ENCODE peak calls at places on chromosomes 13 and 19, in five cellular contexts. One of them, this sample, is unnamed.

GRCh38 chr13:66266761-66267160 is 963.4 kb downstream of the PCDH9 start:
- DNase-seq in gastrocnemius medialis: no peak
- DNase-seq in adipocyte: no peak
- DNase-seq in CD4-positive, CD25-positive, alpha-beta regulatory T cell: no peak
- DNase-seq in esophagus squamous epithelium: no peak
- DNase-seq in this sample: no peak

GRCh38 chr13:96726651-96727050 is 267.6 kb downstream of the OXGR1 start:
- DNase-seq in gastrocnemius medialis: no peak
- DNase-seq in adipocyte: no peak
- DNase-seq in CD4-positive, CD25-positive, alpha-beta regulatory T cell: no peak
- DNase-seq in esophagus squamous epithelium: no peak
- DNase-seq in this sample: no peak

GRCh38 chr13:104779311-104779710 is 1713.1 kb upstream of the SLC10A2 start:
- DNase-seq in gastrocnemius medialis: no peak
- DNase-seq in adipocyte: peak; percentile 73
- DNase-seq in CD4-positive, CD25-positive, alpha-beta regulatory T cell: no peak
- DNase-seq in esophagus squamous epithelium: no peak
- DNase-seq in this sample: no peak

GRCh38 chr13:99467764-99468163 is 33.5 kb upstream of the TM9SF2 start:
- DNase-seq in gastrocnemius medialis: no peak
- DNase-seq in adipocyte: peak; percentile 44
- DNase-seq in CD4-positive, CD25-positive, alpha-beta regulatory T cell: no peak
- DNase-seq in esophagus squamous epithelium: no peak
- DNase-seq in this sample: peak; percentile 6

GRCh38 chr13:66780814-66781213 is 449.3 kb downstream of the PCDH9 start:
- DNase-seq in gastrocnemius medialis: no peak
- DNase-seq in adipocyte: peak; percentile 63
- DNase-seq in CD4-positive, CD25-positive, alpha-beta regulatory T cell: no peak
- DNase-seq in esophagus squamous epithelium: no peak
- DNase-seq in this sample: no peak

GRCh38 chr19:41923045-41923788 is 5.0 kb downstream of the ERFL start:
- DNase-seq in gastrocnemius medialis: no peak
- DNase-seq in adipocyte: no peak
- DNase-seq in CD4-positive, CD25-positive, alpha-beta regulatory T cell: no peak
- DNase-seq in esophagus squamous epithelium: no peak
- DNase-seq in this sample: no peak

GRCh38 chr13:59088716-59089115 is 1075.0 kb downstream of the DIAPH3 start:
- DNase-seq in gastrocnemius medialis: no peak
- DNase-seq in adipocyte: peak; percentile 9
- DNase-seq in CD4-positive, CD25-positive, alpha-beta regulatory T cell: no peak
- DNase-seq in esophagus squamous epithelium: no peak
- DNase-seq in this sample: no peak

GRCh38 chr19:15245370-15246197 is 13.3 kb upstream of the EPHX3 start:
- DNase-seq in gastrocnemius medialis: no peak
- DNase-seq in adipocyte: no peak
- DNase-seq in CD4-positive, CD25-positive, alpha-beta regulatory T cell: no peak
- DNase-seq in esophagus squamous epithelium: no peak
- DNase-seq in this sample: no peak

GRCh38 chr13:25137624-25137892 is 34.5 kb downstream of the AMER2 start:
- DNase-seq in gastrocnemius medialis: no peak
- DNase-seq in adipocyte: no peak
- DNase-seq in CD4-positive, CD25-positive, alpha-beta regulatory T cell: no peak
- DNase-seq in esophagus squamous epithelium: no peak
- DNase-seq in this sample: no peak

GRCh38 chr19:2185734-2186070 is 22.0 kb downstream of the DOT1L start:
- DNase-seq in gastrocnemius medialis: no peak
- DNase-seq in adipocyte: no peak
- DNase-seq in CD4-positive, CD25-positive, alpha-beta regulatory T cell: no peak
- DNase-seq in esophagus squamous epithelium: no peak
- DNase-seq in this sample: no peak

GRCh38 chr19:54451331-54451871 is 2.4 kb downstream of the LENG8 start:
- DNase-seq in gastrocnemius medialis: no peak
- DNase-seq in adipocyte: no peak
- DNase-seq in CD4-positive, CD25-positive, alpha-beta regulatory T cell: no peak
- DNase-seq in esophagus squamous epithelium: no peak
- DNase-seq in this sample: no peak

GRCh38 chr13:113474179-113474578 is 16.3 kb downstream of the DCUN1D2 start:
- DNase-seq in gastrocnemius medialis: no peak
- DNase-seq in adipocyte: peak; percentile 21
- DNase-seq in CD4-positive, CD25-positive, alpha-beta regulatory T cell: no peak
- DNase-seq in esophagus squamous epithelium: no peak
- DNase-seq in this sample: no peak

GRCh38 chr13:50125306-50125555 is 110.0 kb downstream of the KCNRG start:
- DNase-seq in gastrocnemius medialis: no peak
- DNase-seq in adipocyte: no peak
- DNase-seq in CD4-positive, CD25-positive, alpha-beta regulatory T cell: no peak
- DNase-seq in esophagus squamous epithelium: no peak
- DNase-seq in this sample: no peak
- H3K4me1 ChIP-seq in gastrocnemius medialis: peaks cover 39% of the 10 kb centered on the region
- H3K4me1 ChIP-seq in adipocyte: peaks cover 46% of the 10 kb centered on the region
- H3K4me1 ChIP-seq in CD4-positive, CD25-positive, alpha-beta regulatory T cell: peaks cover 74% of the 10 kb centered on the region
- H3K4me1 ChIP-seq in esophagus squamous epithelium: peaks cover 20% of the 10 kb centered on the region
- H3K4me1 ChIP-seq in this sample: peaks cover 6% of the 10 kb centered on the region

GRCh38 chr19:46620716-46621115 is 4.2 kb downstream of the PTGIR start:
- DNase-seq in gastrocnemius medialis: no peak
- DNase-seq in adipocyte: peak; percentile 50
- DNase-seq in CD4-positive, CD25-positive, alpha-beta regulatory T cell: no peak
- DNase-seq in esophagus squamous epithelium: no peak
- DNase-seq in this sample: no peak

GRCh38 chr19:46623915-46624502 is 880 bp downstream of the PTGIR start:
- DNase-seq in gastrocnemius medialis: no peak
- DNase-seq in adipocyte: no peak
- DNase-seq in CD4-positive, CD25-positive, alpha-beta regulatory T cell: no peak
- DNase-seq in esophagus squamous epithelium: no peak
- DNase-seq in this sample: no peak

GRCh38 chr19:46622118-46622446 is 2.8 kb downstream of the PTGIR start:
- DNase-seq in gastrocnemius medialis: no peak
- DNase-seq in adipocyte: no peak
- DNase-seq in CD4-positive, CD25-positive, alpha-beta regulatory T cell: no peak
- DNase-seq in esophagus squamous epithelium: no peak
- DNase-seq in this sample: no peak

GRCh38 chr19:46620267-46620666 is 4.6 kb downstream of the PTGIR start:
- DNase-seq in gastrocnemius medialis: no peak
- DNase-seq in adipocyte: no peak
- DNase-seq in CD4-positive, CD25-positive, alpha-beta regulatory T cell: no peak
- DNase-seq in esophagus squamous epithelium: no peak
- DNase-seq in this sample: no peak

GRCh38 chr19:46621191-46622117 is 3.4 kb downstream of the PTGIR start:
- DNase-seq in gastrocnemius medialis: no peak
- DNase-seq in adipocyte: no peak
- DNase-seq in CD4-positive, CD25-positive, alpha-beta regulatory T cell: no peak
- DNase-seq in esophagus squamous epithelium: no peak
- DNase-seq in this sample: no peak
- H3K4me1 ChIP-seq in gastrocnemius medialis: peaks cover 38% of the 10 kb centered on the region
- H3K4me1 ChIP-seq in adipocyte: peaks cover 54% of the 10 kb centered on the region
- H3K4me1 ChIP-seq in CD4-positive, CD25-positive, alpha-beta regulatory T cell: peaks cover 72% of the 10 kb centered on the region
- H3K4me1 ChIP-seq in esophagus squamous epithelium: peaks cover 29% of the 10 kb centered on the region
- H3K4me1 ChIP-seq in this sample: no peaks in the 10 kb centered on the region

DNA sequence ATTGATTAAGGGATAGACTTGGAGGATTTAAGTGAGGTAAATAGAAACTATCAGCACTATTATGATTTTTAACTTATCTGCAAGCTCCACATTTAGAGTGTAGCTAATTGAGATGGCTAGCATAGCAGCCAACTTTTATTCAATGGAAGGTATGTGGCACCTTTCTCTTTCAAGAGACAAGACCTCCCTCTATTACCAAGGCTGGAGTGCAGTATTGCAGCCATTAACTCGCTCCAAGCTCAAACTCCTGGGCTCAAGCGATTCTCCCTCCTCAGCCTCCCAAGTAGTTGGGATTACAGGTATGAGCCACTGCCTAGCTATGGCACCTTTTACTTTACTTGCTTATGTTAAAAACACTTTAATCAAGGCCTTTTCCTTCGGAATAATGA is 8.2 kb downstream of the TPT1 start:
- DNase-seq in gastrocnemius medialis: no peak
- DNase-seq in adipocyte: no peak
- DNase-seq in CD4-positive, CD25-positive, alpha-beta regulatory T cell: no peak
- DNase-seq in esophagus squamous epithelium: no peak
- DNase-seq in this sample: no peak
- H3K4me1 ChIP-seq in gastrocnemius medialis: peaks cover 74% of the 10 kb centered on the region
- H3K4me1 ChIP-seq in adipocyte: peaks cover 88% of the 10 kb centered on the region
- H3K4me1 ChIP-seq in CD4-positive, CD25-positive, alpha-beta regulatory T cell: peaks cover 61% of the 10 kb centered on the region
- H3K4me1 ChIP-seq in esophagus squamous epithelium: peaks cover 4% of the 10 kb centered on the region
- H3K4me1 ChIP-seq in this sample: peaks cover 8% of the 10 kb centered on the region

DNA sequence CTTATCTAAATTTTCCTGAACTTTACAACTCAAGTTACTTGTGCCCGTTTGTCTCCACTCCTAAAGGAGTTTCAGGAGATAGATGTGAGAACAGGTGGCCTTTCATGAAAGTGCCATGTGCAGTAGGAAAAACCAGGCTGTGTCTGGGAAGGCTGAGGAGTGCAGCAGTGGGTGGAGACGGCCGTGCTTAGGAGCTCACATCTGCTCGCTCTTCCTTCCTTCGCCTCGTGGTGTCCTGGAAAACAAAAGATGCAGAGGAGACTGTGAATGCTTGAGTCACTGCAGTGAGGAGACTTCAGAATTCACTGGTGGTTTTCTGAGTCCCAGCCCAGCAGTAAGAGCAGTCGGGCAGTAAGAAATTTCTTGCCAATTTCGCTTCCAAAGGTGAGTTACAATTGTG is 138.4 kb upstream of the RNF113B start:
- DNase-seq in gastrocnemius medialis: no peak
- DNase-seq in adipocyte: no peak
- DNase-seq in CD4-positive, CD25-positive, alpha-beta regulatory T cell: no peak
- DNase-seq in esophagus squamous epithelium: no peak
- DNase-seq in this sample: no peak
- H3K4me1 ChIP-seq in gastrocnemius medialis: no peaks in the 10 kb centered on the region
- H3K4me1 ChIP-seq in adipocyte: no peaks in the 10 kb centered on the region
- H3K4me1 ChIP-seq in CD4-positive, CD25-positive, alpha-beta regulatory T cell: no peaks in the 10 kb centered on the region
- H3K4me1 ChIP-seq in esophagus squamous epithelium: no peaks in the 10 kb centered on the region
- H3K4me1 ChIP-seq in this sample: peaks cover 4% of the 10 kb centered on the region

DNA sequence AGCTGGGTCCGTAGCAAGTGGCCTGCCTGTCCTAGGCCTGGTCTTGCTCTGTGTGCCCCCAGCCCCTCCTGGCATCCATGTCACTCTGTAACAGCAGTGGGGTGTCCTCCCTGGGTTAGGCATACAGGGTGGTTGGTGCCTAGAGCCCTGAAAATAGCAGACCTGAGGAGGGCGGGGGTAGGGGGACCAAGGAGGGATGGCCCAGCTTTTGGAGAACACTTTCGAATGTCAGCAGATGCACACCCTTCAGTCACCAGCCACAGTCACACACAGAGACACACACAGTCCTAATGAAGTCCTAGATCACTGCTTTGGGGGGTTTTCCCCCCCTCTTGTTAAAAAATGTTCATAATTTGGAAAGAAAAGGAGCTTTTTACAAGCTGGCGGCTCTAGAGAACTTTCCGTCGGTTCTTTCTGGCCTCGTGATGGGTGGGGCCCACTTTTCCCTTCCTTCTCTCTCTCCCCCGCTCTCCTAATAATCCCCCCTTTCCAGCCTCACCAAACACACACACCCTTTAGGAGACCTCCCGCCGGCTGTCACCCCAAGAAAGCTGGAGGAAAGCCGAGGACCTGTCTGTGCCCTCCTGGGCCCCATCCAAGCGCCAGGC is 47.9 kb downstream of the LYL1 start:
- DNase-seq in gastrocnemius medialis: no peak
- DNase-seq in adipocyte: no peak
- DNase-seq in CD4-positive, CD25-positive, alpha-beta regulatory T cell: no peak
- DNase-seq in esophagus squamous epithelium: no peak
- DNase-seq in this sample: no peak
- H3K4me1 ChIP-seq in gastrocnemius medialis: peaks cover 98% of the 10 kb centered on the region
- H3K4me1 ChIP-seq in adipocyte: peaks cover 96% of the 10 kb centered on the region
- H3K4me1 ChIP-seq in CD4-positive, CD25-positive, alpha-beta regulatory T cell: no peaks in the 10 kb centered on the region
- H3K4me1 ChIP-seq in esophagus squamous epithelium: peaks cover 86% of the 10 kb centered on the region
- H3K4me1 ChIP-seq in this sample: peaks cover 2% of the 10 kb centered on the region

GRCh38 chr19:55644842-55645511 is 1.5 kb downstream of the ZNF581 start:
- DNase-seq in gastrocnemius medialis: no peak
- DNase-seq in adipocyte: no peak
- DNase-seq in CD4-positive, CD25-positive, alpha-beta regulatory T cell: no peak
- DNase-seq in esophagus squamous epithelium: no peak
- DNase-seq in this sample: no peak
- H3K4me1 ChIP-seq in gastrocnemius medialis: peaks cover 51% of the 10 kb centered on the region
- H3K4me1 ChIP-seq in adipocyte: peaks cover 48% of the 10 kb centered on the region
- H3K4me1 ChIP-seq in CD4-positive, CD25-positive, alpha-beta regulatory T cell: peaks cover 67% of the 10 kb centered on the region
- H3K4me1 ChIP-seq in esophagus squamous epithelium: peaks cover 58% of the 10 kb centered on the region
- H3K4me1 ChIP-seq in this sample: no peaks in the 10 kb centered on the region

GRCh38 chr13:75486146-75486545 is 4.2 kb upstream of the TBC1D4 start:
- DNase-seq in gastrocnemius medialis: no peak
- DNase-seq in adipocyte: no peak
- DNase-seq in CD4-positive, CD25-positive, alpha-beta regulatory T cell: no peak
- DNase-seq in esophagus squamous epithelium: no peak
- DNase-seq in this sample: no peak
- H3K4me1 ChIP-seq in gastrocnemius medialis: peaks cover 27% of the 10 kb centered on the region
- H3K4me1 ChIP-seq in adipocyte: peaks cover 23% of the 10 kb centered on the region
- H3K4me1 ChIP-seq in CD4-positive, CD25-positive, alpha-beta regulatory T cell: peaks cover 9% of the 10 kb centered on the region
- H3K4me1 ChIP-seq in esophagus squamous epithelium: no peaks in the 10 kb centered on the region
- H3K4me1 ChIP-seq in this sample: no peaks in the 10 kb centered on the region

GRCh38 chr19:34186205-34186604 is 13.9 kb downstream of the LSM14A start:
- DNase-seq in gastrocnemius medialis: no peak
- DNase-seq in adipocyte: no peak
- DNase-seq in CD4-positive, CD25-positive, alpha-beta regulatory T cell: no peak
- DNase-seq in esophagus squamous epithelium: no peak
- DNase-seq in this sample: no peak

GRCh38 chr19:34188388-34188787 is 16.1 kb downstream of the LSM14A start:
- DNase-seq in gastrocnemius medialis: no peak
- DNase-seq in adipocyte: peak; percentile 53
- DNase-seq in CD4-positive, CD25-positive, alpha-beta regulatory T cell: no peak
- DNase-seq in esophagus squamous epithelium: no peak
- DNase-seq in this sample: no peak

GRCh38 chr19:34187011-34187410 is 14.7 kb downstream of the LSM14A start:
- DNase-seq in gastrocnemius medialis: no peak
- DNase-seq in adipocyte: no peak
- DNase-seq in CD4-positive, CD25-positive, alpha-beta regulatory T cell: no peak
- DNase-seq in esophagus squamous epithelium: no peak
- DNase-seq in this sample: no peak

GRCh38 chr19:34182125-34182524 is 9.8 kb downstream of the LSM14A start:
- DNase-seq in gastrocnemius medialis: no peak
- DNase-seq in adipocyte: no peak
- DNase-seq in CD4-positive, CD25-positive, alpha-beta regulatory T cell: no peak
- DNase-seq in esophagus squamous epithelium: no peak
- DNase-seq in this sample: no peak

DNA sequence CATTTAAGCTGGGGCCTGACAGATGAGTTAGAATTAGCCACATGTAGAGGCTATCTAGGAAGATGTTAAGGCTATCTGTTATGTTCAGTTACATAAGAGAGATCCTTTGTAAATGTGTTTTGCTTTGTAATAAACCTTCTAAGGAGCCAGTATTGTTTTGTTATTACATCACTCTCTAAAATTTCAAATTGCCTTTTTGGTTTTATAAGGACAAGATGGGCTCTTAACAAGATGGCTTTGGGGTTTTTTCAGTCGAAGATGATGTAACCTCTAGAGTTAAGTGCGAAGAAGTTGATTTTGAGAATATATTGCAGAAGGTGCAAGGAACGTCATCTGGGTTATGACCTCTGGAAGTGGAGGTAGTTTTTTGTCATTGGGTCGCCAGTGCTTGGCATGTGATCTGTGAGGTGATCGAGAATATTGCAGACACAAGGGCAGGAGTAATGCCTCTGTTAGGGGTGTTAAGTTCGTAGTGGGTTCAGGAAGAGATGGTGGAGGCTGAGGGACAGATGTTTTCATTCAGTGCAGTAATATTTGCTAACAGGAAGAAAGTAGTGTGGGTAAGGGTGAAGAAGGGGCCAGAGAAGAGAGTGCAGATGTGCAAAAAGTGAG is 12.7 kb downstream of the LSM14A start:
- DNase-seq in gastrocnemius medialis: no peak
- DNase-seq in adipocyte: peak; percentile 40
- DNase-seq in CD4-positive, CD25-positive, alpha-beta regulatory T cell: no peak
- DNase-seq in esophagus squamous epithelium: no peak
- DNase-seq in this sample: no peak
- H3K4me1 ChIP-seq in gastrocnemius medialis: peaks cover 67% of the 10 kb centered on the region
- H3K4me1 ChIP-seq in adipocyte: peaks cover 53% of the 10 kb centered on the region
- H3K4me1 ChIP-seq in CD4-positive, CD25-positive, alpha-beta regulatory T cell: peaks cover 80% of the 10 kb centered on the region
- H3K4me1 ChIP-seq in esophagus squamous epithelium: no peaks in the 10 kb centered on the region
- H3K4me1 ChIP-seq in this sample: peaks cover 15% of the 10 kb centered on the region

GRCh38 chr13:107742544-107742943 is 472.8 kb downstream of the LIG4 start:
- DNase-seq in gastrocnemius medialis: no peak
- DNase-seq in adipocyte: no peak
- DNase-seq in CD4-positive, CD25-positive, alpha-beta regulatory T cell: no peak
- DNase-seq in esophagus squamous epithelium: no peak
- DNase-seq in this sample: no peak
- H3K4me1 ChIP-seq in gastrocnemius medialis: no peaks in the 10 kb centered on the region
- H3K4me1 ChIP-seq in adipocyte: no peaks in the 10 kb centered on the region
- H3K4me1 ChIP-seq in CD4-positive, CD25-positive, alpha-beta regulatory T cell: no peaks in the 10 kb centered on the region
- H3K4me1 ChIP-seq in esophagus squamous epithelium: no peaks in the 10 kb centered on the region
- H3K4me1 ChIP-seq in this sample: no peaks in the 10 kb centered on the region